ENCODE peak calls at places on chromosomes 7 and 10, in six cellular contexts. B is Calu3, Q is sigmoid colon, I is HFFc6, C is Panc1, H is stomach. Y is an unnamed sample.
A peak's percentile ranks its signal among the peaks of the same experiment; 100 is the strongest.

GRCh38 chr7:30247546-30248386 is 36.6 kb upstream of the ZNRF2 start:
- DNase-seq in H (no peak), B (no peak), Q (no peak), C (no peak), I (no peak), Y (no peak)

GRCh38 chr10:5835446-5836095 is 22.3 kb upstream of the GDI2 start:
- DNase-seq in C (no peak), I (no peak), Q (no peak), H (no peak), B (no peak), Y (no peak)

GRCh38 chr10:120931999-120932398 is 80.8 kb downstream of the WDR11 start:
- DNase-seq in Q (no peak), H (no peak), B (no peak), C (no peak), I (no peak), Y (no peak)

GRCh38 chr10:35607475-35608316 is 2.6 kb downstream of the GJD4 start:
- DNase-seq in H (no peak), Q (no peak), C (no peak), B (no peak), I (no peak), Y (no peak)

GRCh38 chr10:75530337-75530736 is 98.9 kb downstream of the LRMDA start:
- DNase-seq in H (no peak), I (no peak), B (peak; percentile 6), C (no peak), Q (no peak), Y (no peak)

GRCh38 chr7:28093617-28094232 is 86.9 kb downstream of the JAZF1 start:
- DNase-seq in B (peak; percentile 88), C (no peak), I (peak; percentile 77), Q (peak; percentile 93), H (peak; percentile 55), Y (no peak)

GRCh38 chr7:19587291-19587690 is 121.5 kb downstream of the POLR1F start:
- DNase-seq in Q (no peak), I (no peak), C (no peak), B (no peak), H (no peak), Y (no peak)

GRCh38 chr10:21114683-21115082 is 217.6 kb upstream of the NEBL start:
- DNase-seq in H (no peak), B (no peak), C (no peak), I (no peak), Q (no peak), Y (no peak)

GRCh38 chr7:143334244-143334643 is 18.3 kb downstream of the CLCN1 start:
- DNase-seq in I (no peak), B (no peak), C (no peak), Q (no peak), H (no peak), Y (no peak)

GRCh38 chr10:6721964-6722615 is 142.0 kb upstream of the PRKCQ start:
- DNase-seq in B (peak; percentile 59), H (no peak), I (peak; percentile 95), C (peak; percentile 2), Q (no peak), Y (peak; percentile 81)

GRCh38 chr7:74083928-74084721 is 521 bp downstream of the LIMK1 start:
- DNase-seq in C (no peak), I (peak; percentile 55), Q (peak; percentile 81), H (peak; percentile 41), B (peak; percentile 38), Y (no peak)

GRCh38 chr10:123402656-123403055 is 248.5 kb downstream of the BUB3 start:
- DNase-seq in H (no peak), C (no peak), B (no peak), I (no peak), Q (no peak), Y (no peak)

GRCh38 chr7:41003031-41003925 is 699.6 kb downstream of the INHBA start:
- DNase-seq in C (no peak), H (peak; percentile 29), I (peak; percentile 10), B (peak; percentile 55), Q (no peak), Y (no peak)

GRCh38 chr7:25894002-25894901 is 257.7 kb upstream of the NFE2L3 start:
- DNase-seq in I (no peak), Q (no peak), C (no peak), B (peak; percentile 73), H (peak; percentile 46), Y (no peak)

GRCh38 chr10:122530177-122530576 is 30.4 kb upstream of the DMBT1 start:
- DNase-seq in I (no peak), Q (no peak), B (no peak), H (no peak), C (no peak), Y (no peak)

GRCh38 chr10:61830072-61830845 is 71.2 kb upstream of the ARID5B start:
- DNase-seq in I (no peak), H (peak; percentile 34), C (no peak), B (no peak), Q (no peak), Y (no peak)

GRCh38 chr10:23437987-23438546 is 808 bp upstream of the OTUD1 start:
- DNase-seq in H (no peak), Q (no peak), B (no peak), I (no peak), C (no peak), Y (no peak)

GRCh38 chr10:98878418-98878817 is 357.2 kb downstream of the HPSE2 start:
- DNase-seq in H (no peak), Q (no peak), I (peak; percentile 53), B (no peak), C (no peak), Y (no peak)

GRCh38 chr7:47345754-47346377 is 236.0 kb downstream of the TNS3 start:
- DNase-seq in Q (no peak), C (no peak), I (no peak), B (no peak), H (peak; percentile 17), Y (no peak)

GRCh38 chr10:21340341-21340740 is 185.1 kb downstream of the SKIDA1 start:
- DNase-seq in C (no peak), B (no peak), H (no peak), I (peak; percentile 62), Q (no peak), Y (no peak)

GRCh38 chr7:105037319-105037718 is 23.3 kb downstream of the KMT2E start:
- DNase-seq in C (no peak), H (no peak), B (no peak), Q (no peak), I (no peak), Y (no peak)

GRCh38 chr7:45915606-45916005 is 5.5 kb downstream of the IGFBP3 start:
- DNase-seq in H (no peak), B (no peak), C (no peak), I (no peak), Q (no peak), Y (no peak)

GRCh38 chr7:12674861-12675260 is 12.6 kb upstream of the ARL4A start:
- DNase-seq in C (no peak), Q (no peak), I (no peak), H (no peak), B (peak; percentile 29), Y (no peak)
- TF ChIP-seq CTCF in C (peak; percentile 61), Q (no peak), I (peak; percentile 64), H (peak; percentile 8), B (no peak), Y (peak; percentile 31)

GRCh38 chr7:131164025-131164899 is 163.4 kb upstream of the MKLN1 start:
- DNase-seq in H (no peak), B (no peak), I (peak; percentile 94), C (peak; percentile 98), Q (no peak), Y (peak; percentile 55)
- TF ChIP-seq CTCF in H (no peak), B (no peak), I (no peak), C (no peak), Q (no peak), Y (no peak)

GRCh38 chr10:28302012-28302667 is 724 bp downstream of the MPP7 start:
- DNase-seq in H (no peak), I (no peak), B (no peak), Q (no peak), C (no peak), Y (no peak)

GRCh38 chr10:28296023-28296422 is 6.8 kb downstream of the MPP7 start:
- DNase-seq in C (no peak), B (no peak), I (no peak), H (no peak), Q (no peak), Y (no peak)

GRCh38 chr10:28302668-28303488 is at the start of gene MPP7:
- DNase-seq in H (peak; percentile 97), Q (peak; percentile 98), B (peak; percentile 95), C (peak; percentile 73), I (peak; percentile 97), Y (peak; percentile 91)

GRCh38 chr10:28304032-28304571 is 1.2 kb upstream of the MPP7 start:
- DNase-seq in C (no peak), H (no peak), I (no peak), B (no peak), Q (no peak), Y (no peak)

DNA sequence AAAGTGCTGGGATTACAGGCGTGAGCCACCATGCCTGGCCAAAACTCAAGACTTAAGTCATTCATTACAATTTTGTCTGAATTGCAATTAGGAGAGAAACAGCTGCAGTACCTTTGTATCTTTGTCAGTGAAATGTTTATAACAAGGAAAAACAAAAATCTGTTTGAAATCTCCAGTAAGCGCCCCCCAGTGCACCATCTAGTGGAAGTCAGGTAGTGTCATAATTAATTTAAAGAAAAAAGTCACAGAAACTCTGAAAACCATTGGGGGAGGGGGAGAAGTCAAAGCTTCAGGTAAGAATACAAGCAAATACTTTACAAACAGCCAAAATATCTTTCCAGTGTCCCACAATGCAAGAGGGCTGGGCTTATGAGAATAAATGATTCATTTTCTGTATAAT is 2.8 kb downstream of the MPP7 start:
- DNase-seq in H (no peak), I (no peak), C (no peak), Q (no peak), B (no peak), Y (no peak)
- TF ChIP-seq CTCF in H (no peak), I (peak; percentile 44), C (no peak), Q (no peak), B (no peak), Y (no peak)

DNA sequence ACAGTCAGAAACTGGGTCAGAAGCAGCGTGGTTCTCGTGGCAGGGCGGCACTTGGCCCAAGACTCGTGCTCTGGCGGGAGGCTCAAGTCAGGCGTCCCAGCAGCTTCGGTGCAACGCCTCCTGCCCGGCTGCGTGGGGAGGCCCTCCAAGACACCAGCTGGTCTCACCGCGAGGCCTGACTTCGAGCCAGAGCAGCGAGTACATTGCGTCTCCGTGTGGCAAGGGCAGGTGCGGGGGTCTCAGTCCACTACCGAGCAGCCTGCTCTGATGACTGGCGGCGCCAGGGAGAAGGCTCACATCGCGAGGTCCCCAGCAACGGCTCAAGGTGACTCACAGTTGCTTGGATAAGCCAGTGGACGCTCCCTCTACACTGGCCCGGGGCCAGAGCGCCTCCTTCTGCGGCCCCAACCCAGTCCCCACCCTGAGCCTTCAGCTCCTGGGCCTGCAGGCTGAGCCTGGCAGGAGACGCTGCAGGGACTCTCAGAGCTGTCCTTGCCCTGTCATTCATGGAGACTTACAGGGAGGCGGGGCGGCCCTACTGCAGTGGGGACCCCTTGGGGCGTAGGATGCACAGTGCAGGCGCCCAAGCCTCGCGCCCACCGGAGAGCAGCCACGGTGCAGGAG is 41.9 kb upstream of the PRKAR1B start:
- DNase-seq in H (peak; percentile 53), Q (peak; percentile 82), B (no peak), I (no peak), C (no peak), Y (no peak)
- TF ChIP-seq CTCF in H (no peak), Q (no peak), B (no peak), I (peak; percentile 36), C (no peak), Y (no peak)

GRCh38 chr7:24842449-24843241 is 85.4 kb upstream of the GSDME start:
- DNase-seq in I (no peak), B (peak; percentile 50), Q (no peak), H (no peak), C (no peak), Y (no peak)
- TF ChIP-seq CTCF in I (no peak), B (no peak), Q (no peak), H (no peak), C (no peak), Y (no peak)

GRCh38 chr7:15016315-15016667 is 113.7 kb upstream of the DGKB start:
- DNase-seq in B (no peak), I (no peak), H (no peak), C (no peak), Q (no peak), Y (no peak)
- TF ChIP-seq CTCF in B (no peak), I (peak; percentile 54), H (no peak), C (peak; percentile 43), Q (no peak), Y (no peak)

Y was measured in AG09319.